ENCODE peak calls at places on chromosomes 1 and 21, in seven cellular contexts. P, L, M, R, O, U and I are unnamed samples.

GRCh38 chr1:76209648-76210047 is 135.1 kb downstream of the ST6GALNAC3 start:
- DNase-seq in P (no peak), L (no peak), M (no peak), R (no peak), O (no peak), U (no peak), I (no peak)

GRCh38 chr1:77846966-77847365 is 41.5 kb upstream of the NEXN start:
- DNase-seq in P (no peak), L (no peak), M (no peak), R (no peak), O (no peak), U (no peak), I (no peak)

GRCh38 chr1:184597652-184598357 is 156.9 kb downstream of the EDEM3 start:
- DNase-seq in P (no peak), L (no peak), M (no peak), R (no peak), O (no peak), U (no peak), I (peak; percentile 57)

GRCh38 chr1:14115976-14116375 is 416.0 kb downstream of the PRDM2 start:
- DNase-seq in P (no peak), L (no peak), M (no peak), R (no peak), O (no peak), U (no peak), I (no peak)

GRCh38 chr1:117683571-117684285 is 77.9 kb downstream of the TENT5C start:
- DNase-seq in P (no peak), L (peak; percentile 76), M (no peak), R (no peak), O (no peak), U (no peak), I (no peak)

GRCh38 chr1:116877369-116877768 is 32.3 kb upstream of the PTGFRN start:
- DNase-seq in P (no peak), L (no peak), M (no peak), R (no peak), O (no peak), U (no peak), I (no peak)

GRCh38 chr1:34122080-34122479 is 43.0 kb downstream of the CSMD2 start:
- DNase-seq in P (no peak), L (no peak), M (no peak), R (no peak), O (no peak), U (no peak), I (no peak)

GRCh38 chr1:31795801-31796621 is 19.8 kb downstream of the SPOCD1 start:
- DNase-seq in P (peak; percentile 86), L (peak; percentile 85), M (no peak), R (no peak), O (peak; percentile 59), U (peak; percentile 42), I (peak; percentile 85)

GRCh38 chr1:7341145-7341900 is 429.8 kb upstream of the VAMP3 start:
- DNase-seq in P (peak; percentile 71), L (no peak), M (no peak), R (no peak), O (no peak), U (no peak), I (peak; percentile 73)

GRCh38 chr1:30334767-30335166 is 388.6 kb downstream of the MATN1 start:
- DNase-seq in P (no peak), L (no peak), M (no peak), R (no peak), O (no peak), U (no peak), I (no peak)

GRCh38 chr1:160777486-160778089 is 18.4 kb upstream of the LY9 start:
- DNase-seq in P (no peak), L (peak; percentile 17), M (no peak), R (peak; percentile 52), O (peak; percentile 75), U (no peak), I (no peak)

GRCh38 chr1:21869620-21870121 is 57.6 kb downstream of the LDLRAD2 start:
- DNase-seq in P (peak; percentile 77), L (peak; percentile 97), M (no peak), R (no peak), O (no peak), U (peak; percentile 72), I (peak; percentile 73)

GRCh38 chr21:42513985-42514882 is 582 bp downstream of the SLC37A1 start:
- DNase-seq in P (no peak), L (peak; percentile 19), M (peak; percentile 43), R (peak; percentile 55), O (peak; percentile 31), U (peak; percentile 93), I (peak; percentile 10)

GRCh38 chr1:117258791-117259190 is 48.1 kb upstream of the VTCN1 start:
- DNase-seq in P (no peak), L (no peak), M (no peak), R (no peak), O (no peak), U (no peak), I (no peak)

GRCh38 chr1:29453502-29454240 is 217.3 kb downstream of the PTPRU start:
- DNase-seq in P (peak; percentile 29), L (peak; percentile 54), M (no peak), R (no peak), O (peak; percentile 68), U (no peak), I (peak; percentile 60)

GRCh38 chr1:231885209-231885854 is 258.7 kb downstream of the DISC1 start:
- DNase-seq in P (peak; percentile 83), L (peak; percentile 76), M (no peak), R (no peak), O (no peak), U (no peak), I (peak; percentile 84)

GRCh38 chr1:3481836-3482589 is 27.5 kb downstream of the ARHGEF16 start:
- DNase-seq in P (peak; percentile 18), L (peak; percentile 67), M (no peak), R (no peak), O (peak; percentile 77), U (no peak), I (peak; percentile 22)

GRCh38 chr1:178388398-178389161 is 108.2 kb downstream of the CLEC20A start:
- DNase-seq in P (peak; percentile 53), L (peak; percentile 36), M (no peak), R (no peak), O (no peak), U (no peak), I (peak; percentile 57)

GRCh38 chr1:233945573-233945972 is 41.1 kb downstream of the SLC35F3 start:
- DNase-seq in P (no peak), L (no peak), M (no peak), R (no peak), O (no peak), U (no peak), I (no peak)

GRCh38 chr1:54800899-54801759 is at the start of gene TTC22:
- DNase-seq in P (no peak), L (no peak), M (peak; percentile 51), R (peak; percentile 61), O (peak; percentile 93), U (peak; percentile 90), I (no peak)

GRCh38 chr1:229432116-229432461 is 1.8 kb downstream of the ACTA1 start:
- DNase-seq in P (no peak), L (no peak), M (no peak), R (no peak), O (no peak), U (no peak), I (no peak)

GRCh38 chr1:75796376-75797272 is at the start of gene MSH4:
- DNase-seq in P (no peak), L (no peak), M (no peak), R (no peak), O (no peak), U (peak; percentile 75), I (no peak)

GRCh38 chr1:235410467-235410866 is 43.2 kb downstream of the TBCE start:
- DNase-seq in P (no peak), L (no peak), M (no peak), R (no peak), O (no peak), U (no peak), I (no peak)

GRCh38 chr1:150692720-150693119 is 4.2 kb downstream of the GOLPH3L start:
- DNase-seq in P (no peak), L (no peak), M (no peak), R (no peak), O (no peak), U (no peak), I (peak; percentile 43)